ENCODE peak calls at places on chromosomes 6 and 20, in four cellular contexts. One of them, this sample, is unnamed.

GRCh38 chr6:31834704-31835375 is 7.3 kb downstream of the HSPA1B start:
- DNase-seq in lower lobe of right lung: peak
- DNase-seq in epithelial cell of esophagus: no peak
- DNase-seq in fibroblast of pulmonary artery: no peak
- DNase-seq in this sample: peak

GRCh38 chr20:37560629-37561028 is 33.0 kb upstream of the BLCAP start:
- DNase-seq in lower lobe of right lung: no peak
- DNase-seq in epithelial cell of esophagus: no peak
- DNase-seq in fibroblast of pulmonary artery: no peak
- DNase-seq in this sample: no peak

GRCh38 chr6:140909156-140909555 is 1223.6 kb upstream of the GJE1 start:
- DNase-seq in lower lobe of right lung: no peak
- DNase-seq in epithelial cell of esophagus: peak
- DNase-seq in fibroblast of pulmonary artery: peak
- DNase-seq in this sample: no peak

GRCh38 chr20:44033344-44033743 is 118.7 kb downstream of the TOX2 start:
- DNase-seq in lower lobe of right lung: no peak
- DNase-seq in epithelial cell of esophagus: no peak
- DNase-seq in fibroblast of pulmonary artery: peak
- DNase-seq in this sample: no peak

GRCh38 chr20:48102821-48103635 is 317.7 kb upstream of the SULF2 start:
- DNase-seq in lower lobe of right lung: no peak
- DNase-seq in epithelial cell of esophagus: no peak
- DNase-seq in fibroblast of pulmonary artery: peak
- DNase-seq in this sample: no peak

GRCh38 chr20:37311710-37312355 is 22.4 kb downstream of the MANBAL start:
- DNase-seq in lower lobe of right lung: no peak
- DNase-seq in epithelial cell of esophagus: peak
- DNase-seq in fibroblast of pulmonary artery: no peak
- DNase-seq in this sample: no peak

GRCh38 chr20:16864069-16864468 is 115.9 kb downstream of the OTOR start:
- DNase-seq in lower lobe of right lung: no peak
- DNase-seq in epithelial cell of esophagus: no peak
- DNase-seq in fibroblast of pulmonary artery: peak
- DNase-seq in this sample: peak

GRCh38 chr6:93644611-93645010 is 225.3 kb upstream of the EPHA7 start:
- DNase-seq in lower lobe of right lung: no peak
- DNase-seq in epithelial cell of esophagus: no peak
- DNase-seq in fibroblast of pulmonary artery: peak
- DNase-seq in this sample: no peak

GRCh38 chr6:119442776-119443184 is 93.2 kb upstream of the MAN1A1 start:
- DNase-seq in lower lobe of right lung: no peak
- DNase-seq in epithelial cell of esophagus: no peak
- DNase-seq in fibroblast of pulmonary artery: no peak
- DNase-seq in this sample: peak

GRCh38 chr6:3825331-3825831 is 23.8 kb upstream of the FAM50B start:
- DNase-seq in lower lobe of right lung: peak
- DNase-seq in epithelial cell of esophagus: peak
- DNase-seq in fibroblast of pulmonary artery: peak
- DNase-seq in this sample: peak

GRCh38 chr20:52405417-52405816 is 213.8 kb upstream of the ZFP64 start:
- DNase-seq in lower lobe of right lung: no peak
- DNase-seq in epithelial cell of esophagus: peak
- DNase-seq in fibroblast of pulmonary artery: no peak
- DNase-seq in this sample: no peak

GRCh38 chr6:28252507-28252975 is 472 bp upstream of the ZKSCAN4 start:
- DNase-seq in lower lobe of right lung: no peak
- DNase-seq in epithelial cell of esophagus: no peak
- DNase-seq in fibroblast of pulmonary artery: no peak
- DNase-seq in this sample: no peak

GRCh38 chr6:125850361-125850760 is 59.6 kb downstream of the NCOA7 start:
- DNase-seq in lower lobe of right lung: no peak
- DNase-seq in epithelial cell of esophagus: no peak
- DNase-seq in fibroblast of pulmonary artery: no peak
- DNase-seq in this sample: no peak

GRCh38 chr20:49983848-49984408 is 1.1 kb downstream of the SNAI1 start:
- DNase-seq in lower lobe of right lung: no peak
- DNase-seq in epithelial cell of esophagus: no peak
- DNase-seq in fibroblast of pulmonary artery: peak
- DNase-seq in this sample: peak

GRCh38 chr20:21322921-21323321 is 19.8 kb downstream of the XRN2 start:
- DNase-seq in lower lobe of right lung: no peak
- DNase-seq in epithelial cell of esophagus: peak
- DNase-seq in fibroblast of pulmonary artery: no peak
- DNase-seq in this sample: no peak

GRCh38 chr20:25859649-25860530 is 163.2 kb upstream of the ZNF337 start:
- DNase-seq in lower lobe of right lung: peak
- DNase-seq in epithelial cell of esophagus: peak
- DNase-seq in fibroblast of pulmonary artery: peak
- DNase-seq in this sample: peak

GRCh38 chr6:11428351-11428750 is 109.2 kb upstream of the TMEM170B start:
- DNase-seq in lower lobe of right lung: no peak
- DNase-seq in epithelial cell of esophagus: no peak
- DNase-seq in fibroblast of pulmonary artery: no peak
- DNase-seq in this sample: no peak

GRCh38 chr6:3402310-3403243 is 54.3 kb downstream of the SLC22A23 start:
- DNase-seq in lower lobe of right lung: no peak
- DNase-seq in epithelial cell of esophagus: peak
- DNase-seq in fibroblast of pulmonary artery: no peak
- DNase-seq in this sample: no peak

GRCh38 chr20:58755751-58756524 is 63.3 kb downstream of the NPEPL1 start:
- DNase-seq in lower lobe of right lung: no peak
- DNase-seq in epithelial cell of esophagus: no peak
- DNase-seq in fibroblast of pulmonary artery: no peak
- DNase-seq in this sample: no peak

GRCh38 chr6:44024597-44025219 is 102.5 kb downstream of the MRPL14 start:
- DNase-seq in lower lobe of right lung: peak
- DNase-seq in epithelial cell of esophagus: no peak
- DNase-seq in fibroblast of pulmonary artery: no peak
- DNase-seq in this sample: no peak

GRCh38 chr6:166520905-166521834 is 65.3 kb downstream of the RAMACL start:
- DNase-seq in lower lobe of right lung: no peak
- DNase-seq in epithelial cell of esophagus: no peak
- DNase-seq in fibroblast of pulmonary artery: no peak
- DNase-seq in this sample: no peak

GRCh38 chr6:26233608-26234420 is 131.2 kb upstream of the BTN3A2 start:
- DNase-seq in lower lobe of right lung: peak
- DNase-seq in epithelial cell of esophagus: peak
- DNase-seq in fibroblast of pulmonary artery: peak
- DNase-seq in this sample: peak

GRCh38 chr6:39347906-39348585 is 25.5 kb upstream of the KCNK16 start:
- DNase-seq in lower lobe of right lung: peak
- DNase-seq in epithelial cell of esophagus: peak
- DNase-seq in fibroblast of pulmonary artery: peak
- DNase-seq in this sample: peak

GRCh38 chr6:111086685-111087084 is 618 bp upstream of the SLC16A10 start:
- DNase-seq in lower lobe of right lung: no peak
- DNase-seq in epithelial cell of esophagus: no peak
- DNase-seq in fibroblast of pulmonary artery: no peak
- DNase-seq in this sample: no peak
- H3K4me3 ChIP-seq in lower lobe of right lung: peak
- H3K4me3 ChIP-seq in epithelial cell of esophagus: peak
- H3K4me3 ChIP-seq in fibroblast of pulmonary artery: peak
- H3K4me3 ChIP-seq in this sample: peak

GRCh38 chr6:41696788-41697187 is 38.6 kb downstream of the TFEB start:
- DNase-seq in lower lobe of right lung: no peak
- DNase-seq in epithelial cell of esophagus: no peak
- DNase-seq in fibroblast of pulmonary artery: no peak
- DNase-seq in this sample: no peak
- H3K4me3 ChIP-seq in lower lobe of right lung: no peak
- H3K4me3 ChIP-seq in epithelial cell of esophagus: no peak
- H3K4me3 ChIP-seq in fibroblast of pulmonary artery: no peak
- H3K4me3 ChIP-seq in this sample: no peak

GRCh38 chr6:83853968-83854501 is 875 bp downstream of the RIPPLY2 start:
- DNase-seq in lower lobe of right lung: no peak
- DNase-seq in epithelial cell of esophagus: no peak
- DNase-seq in fibroblast of pulmonary artery: no peak
- DNase-seq in this sample: no peak
- H3K4me3 ChIP-seq in lower lobe of right lung: peak
- H3K4me3 ChIP-seq in epithelial cell of esophagus: peak
- H3K4me3 ChIP-seq in fibroblast of pulmonary artery: peak
- H3K4me3 ChIP-seq in this sample: no peak

GRCh38 chr6:137834508-137834907 is 32.6 kb upstream of the TNFAIP3 start:
- DNase-seq in lower lobe of right lung: no peak
- DNase-seq in epithelial cell of esophagus: no peak
- DNase-seq in fibroblast of pulmonary artery: no peak
- DNase-seq in this sample: no peak

GRCh38 chr6:137840252-137840651 is 26.8 kb upstream of the TNFAIP3 start:
- DNase-seq in lower lobe of right lung: no peak
- DNase-seq in epithelial cell of esophagus: no peak
- DNase-seq in fibroblast of pulmonary artery: no peak
- DNase-seq in this sample: no peak

GRCh38 chr6:137843206-137843605 is 23.9 kb upstream of the TNFAIP3 start:
- DNase-seq in lower lobe of right lung: no peak
- DNase-seq in epithelial cell of esophagus: no peak
- DNase-seq in fibroblast of pulmonary artery: no peak
- DNase-seq in this sample: no peak

DNA sequence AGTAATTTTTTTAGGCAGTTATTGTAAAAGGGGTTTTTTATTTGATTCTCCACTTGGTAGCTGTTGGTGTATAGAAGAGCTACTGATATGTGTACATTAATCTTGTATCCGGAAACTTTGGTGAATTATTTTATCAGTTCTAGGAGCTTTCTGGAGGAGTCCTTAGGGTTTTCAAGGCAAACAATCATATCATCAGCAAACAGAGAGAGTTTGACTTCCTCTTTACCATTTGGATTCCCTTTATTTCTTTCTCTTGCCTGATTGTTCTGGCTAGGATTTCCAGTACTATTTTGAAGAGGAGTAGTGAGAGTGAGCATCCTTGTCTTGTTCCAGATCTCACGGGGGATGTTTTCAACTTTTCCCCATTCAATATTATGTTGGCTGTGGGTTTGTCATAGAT is 28.0 kb upstream of the TNFAIP3 start:
- DNase-seq in lower lobe of right lung: no peak
- DNase-seq in epithelial cell of esophagus: no peak
- DNase-seq in fibroblast of pulmonary artery: no peak
- DNase-seq in this sample: no peak
- H3K4me3 ChIP-seq in lower lobe of right lung: no peak
- H3K4me3 ChIP-seq in epithelial cell of esophagus: no peak
- H3K4me3 ChIP-seq in fibroblast of pulmonary artery: no peak
- H3K4me3 ChIP-seq in this sample: no peak

DNA sequence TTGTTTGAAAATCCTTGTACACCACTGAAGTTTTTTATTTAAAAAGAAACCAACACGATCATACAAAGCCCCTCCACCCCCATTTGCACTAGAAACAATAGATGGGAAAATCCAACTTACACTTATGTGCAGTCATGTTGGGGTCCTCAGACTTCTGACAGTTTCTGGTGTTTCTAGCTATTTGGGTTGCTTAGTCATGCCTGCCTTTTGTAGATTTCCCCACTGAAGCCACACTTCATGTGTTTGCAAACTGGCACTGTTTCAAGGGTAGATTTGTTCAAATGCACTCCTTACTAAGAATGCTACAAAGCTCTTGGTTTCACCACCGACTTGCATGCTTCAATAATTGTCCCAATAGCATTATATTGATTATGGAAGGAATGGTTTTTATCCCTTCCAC is 1.5 kb downstream of the SH3BGRL2 start:
- DNase-seq in lower lobe of right lung: no peak
- DNase-seq in epithelial cell of esophagus: no peak
- DNase-seq in fibroblast of pulmonary artery: no peak
- DNase-seq in this sample: no peak
- H3K4me3 ChIP-seq in lower lobe of right lung: peak
- H3K4me3 ChIP-seq in epithelial cell of esophagus: no peak
- H3K4me3 ChIP-seq in fibroblast of pulmonary artery: no peak
- H3K4me3 ChIP-seq in this sample: no peak

GRCh38 chr6:103534107-103534506 is 1325.6 kb downstream of the HACE1 start:
- DNase-seq in lower lobe of right lung: no peak
- DNase-seq in epithelial cell of esophagus: no peak
- DNase-seq in fibroblast of pulmonary artery: no peak
- DNase-seq in this sample: no peak

GRCh38 chr6:103534814-103535213 is 1324.9 kb downstream of the HACE1 start:
- DNase-seq in lower lobe of right lung: no peak
- DNase-seq in epithelial cell of esophagus: no peak
- DNase-seq in fibroblast of pulmonary artery: no peak
- DNase-seq in this sample: no peak
- H3K4me3 ChIP-seq in lower lobe of right lung: no peak
- H3K4me3 ChIP-seq in epithelial cell of esophagus: no peak
- H3K4me3 ChIP-seq in fibroblast of pulmonary artery: no peak
- H3K4me3 ChIP-seq in this sample: no peak

DNA sequence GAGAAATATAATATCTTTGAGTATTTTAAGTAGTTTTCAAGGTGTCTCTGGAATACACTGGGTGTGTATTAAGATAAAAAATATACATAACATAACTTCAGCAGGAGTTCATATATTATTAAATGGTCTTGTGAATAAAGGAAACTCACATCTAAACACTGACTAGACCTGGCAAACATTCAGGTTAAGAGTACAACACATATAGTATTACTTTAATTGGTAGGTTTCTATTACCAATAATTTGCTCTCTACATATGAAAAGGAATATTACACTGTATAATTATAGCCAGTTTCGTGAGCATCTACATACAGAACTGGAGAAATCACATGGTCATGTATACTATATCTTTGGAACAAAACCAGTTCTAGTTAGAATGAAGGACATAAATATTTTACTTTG is 8.7 kb downstream of the NCOA5 start:
- DNase-seq in lower lobe of right lung: no peak
- DNase-seq in epithelial cell of esophagus: no peak
- DNase-seq in fibroblast of pulmonary artery: no peak
- DNase-seq in this sample: no peak
- H3K4me3 ChIP-seq in lower lobe of right lung: no peak
- H3K4me3 ChIP-seq in epithelial cell of esophagus: no peak
- H3K4me3 ChIP-seq in fibroblast of pulmonary artery: no peak
- H3K4me3 ChIP-seq in this sample: no peak

DNA sequence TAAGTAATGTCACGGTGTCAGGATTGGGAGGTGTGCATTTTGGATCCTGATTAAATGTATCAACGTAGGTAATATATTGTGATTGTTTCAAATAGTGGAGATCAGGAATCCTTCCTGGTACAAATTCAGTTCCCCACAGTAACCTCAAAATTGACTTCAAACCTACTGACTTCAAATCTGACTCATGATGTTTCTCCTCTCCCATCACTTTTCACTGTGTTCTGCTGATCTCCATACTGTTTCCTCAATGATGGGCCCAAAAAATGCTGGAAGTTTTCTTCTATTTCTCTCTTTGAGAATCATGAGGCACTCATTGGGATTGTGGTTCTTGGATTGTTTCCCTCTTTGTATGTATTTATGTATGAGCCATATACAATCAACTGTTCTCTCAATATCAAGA is 35.9 kb downstream of the LAMA2 start:
- DNase-seq in lower lobe of right lung: no peak
- DNase-seq in epithelial cell of esophagus: no peak
- DNase-seq in fibroblast of pulmonary artery: no peak
- DNase-seq in this sample: no peak
- H3K4me3 ChIP-seq in lower lobe of right lung: no peak
- H3K4me3 ChIP-seq in epithelial cell of esophagus: no peak
- H3K4me3 ChIP-seq in fibroblast of pulmonary artery: no peak
- H3K4me3 ChIP-seq in this sample: no peak